ENCODE peak calls at places on chromosomes 13 and 19, in six cellular contexts. Y is A549, J is H1, A is K562, K is IMR-90, F is SK-N-SH. R is an unnamed sample.

GRCh38 chr13:31595568-31595967 is 143.8 kb upstream of the RXFP2 start:
- DNase-seq in Y (no peak), J (no peak), A (no peak), K (no peak), F (no peak), R (no peak)

GRCh38 chr19:53906211-53907192 is 2.6 kb upstream of the CACNG7 start:
- DNase-seq in Y (peak), J (no peak), A (peak), K (no peak), F (peak), R (no peak)

GRCh38 chr13:47004022-47004421 is 107.2 kb upstream of the HTR2A start:
- DNase-seq in Y (no peak), J (no peak), A (no peak), K (peak), F (no peak), R (no peak)

GRCh38 chr19:46818812-46819211 is 30.4 kb upstream of the SLC1A5 start:
- DNase-seq in Y (no peak), J (no peak), A (peak), K (peak), F (no peak), R (peak)

GRCh38 chr13:46663644-46664043 is 110.7 kb downstream of the LRCH1 start:
- DNase-seq in Y (no peak), J (no peak), A (no peak), K (no peak), F (no peak), R (no peak)

GRCh38 chr13:111202745-111203144 is 87.6 kb downstream of the ARHGEF7 start:
- DNase-seq in Y (peak), J (no peak), A (peak), K (peak), F (peak), R (no peak)

GRCh38 chr19:10431254-10431942 is 11.1 kb downstream of the PDE4A start:
- DNase-seq in Y (no peak), J (no peak), A (peak), K (no peak), F (peak), R (no peak)

GRCh38 chr13:65260938-65261880 is 1968.9 kb downstream of the PCDH9 start:
- DNase-seq in Y (no peak), J (no peak), A (no peak), K (no peak), F (no peak), R (no peak)

GRCh38 chr13:41459754-41460111 is 2.4 kb downstream of the RGCC start:
- DNase-seq in Y (no peak), J (no peak), A (no peak), K (no peak), F (no peak), R (no peak)

GRCh38 chr19:17409990-17410389 is 4.6 kb upstream of the BST2 start:
- DNase-seq in Y (no peak), J (no peak), A (no peak), K (no peak), F (no peak), R (no peak)

GRCh38 chr13:40318366-40318765 is 348.1 kb downstream of the FOXO1 start:
- DNase-seq in Y (no peak), J (no peak), A (no peak), K (no peak), F (peak), R (no peak)

GRCh38 chr19:1725100-1726064 is 27.9 kb upstream of the ONECUT3 start:
- DNase-seq in Y (peak), J (no peak), A (peak), K (peak), F (peak), R (peak)

GRCh38 chr13:98274921-98275487 is 97.9 kb upstream of the RNF113B start:
- DNase-seq in Y (no peak), J (no peak), A (no peak), K (peak), F (no peak), R (no peak)

GRCh38 chr13:60931858-60932546 is 483.6 kb downstream of the PCDH20 start:
- DNase-seq in Y (no peak), J (no peak), A (no peak), K (no peak), F (no peak), R (peak)

GRCh38 chr13:28022848-28023518 is 34.5 kb upstream of the URAD start:
- DNase-seq in Y (no peak), J (no peak), A (no peak), K (peak), F (no peak), R (peak)

GRCh38 chr13:24149306-24150032 is 11.1 kb upstream of the SPATA13 start:
- DNase-seq in Y (no peak), J (no peak), A (no peak), K (no peak), F (no peak), R (no peak)

GRCh38 chr19:40467007-40467565 is 285 bp downstream of the SPTBN4 start:
- DNase-seq in Y (no peak), J (no peak), A (peak), K (no peak), F (peak), R (no peak)

GRCh38 chr13:43908156-43909126 is 28.7 kb downstream of the LACC1 start:
- DNase-seq in Y (peak), J (no peak), A (no peak), K (peak), F (peak), R (peak)

GRCh38 chr19:11496391-11497163 is 9.1 kb downstream of the ZNF653 start:
- DNase-seq in Y (peak), J (peak), A (peak), K (peak), F (peak), R (peak)

GRCh38 chr19:46787331-46788100 is 878 bp downstream of the SLC1A5 start:
- DNase-seq in Y (peak), J (no peak), A (no peak), K (peak), F (peak), R (peak)

GRCh38 chr13:27783111-27783510 is 9.2 kb upstream of the GSX1 start:
- DNase-seq in Y (no peak), J (no peak), A (no peak), K (peak), F (no peak), R (peak)

GRCh38 chr19:46350029-46350757 is 3.3 kb downstream of the PPP5C start:
- DNase-seq in Y (no peak), J (no peak), A (peak), K (no peak), F (no peak), R (no peak)

GRCh38 chr19:8310342-8311055 is 2.3 kb upstream of the CD320 start:
- DNase-seq in Y (no peak), J (no peak), A (no peak), K (no peak), F (no peak), R (no peak)

GRCh38 chr13:46736568-46736967 is 60.4 kb downstream of the ESD start:
- DNase-seq in Y (no peak), J (no peak), A (no peak), K (no peak), F (no peak), R (no peak)

GRCh38 chr19:55584871-55585270 is 4.2 kb upstream of the ZNF579 start:
- DNase-seq in Y (no peak), J (no peak), A (no peak), K (no peak), F (no peak), R (no peak)

GRCh38 chr19:30754162-30754561 is 382.0 kb downstream of the ZNF536 start:
- DNase-seq in Y (no peak), J (no peak), A (no peak), K (no peak), F (no peak), R (no peak)

GRCh38 chr13:47298506-47298905 is 401.7 kb upstream of the HTR2A start:
- DNase-seq in Y (no peak), J (no peak), A (no peak), K (peak), F (no peak), R (no peak)

GRCh38 chr13:78657699-78658629 is 991 bp downstream of the OBI1 start:
- DNase-seq in Y (peak), J (no peak), A (no peak), K (peak), F (peak), R (peak)

GRCh38 chr13:80047406-80047805 is 293.5 kb downstream of the SPRY2 start:
- DNase-seq in Y (no peak), J (no peak), A (no peak), K (peak), F (no peak), R (no peak)

GRCh38 chr19:7772752-7773291 is 9.8 kb downstream of the CLEC4M start:
- DNase-seq in Y (no peak), J (no peak), A (no peak), K (no peak), F (no peak), R (no peak)

GRCh38 chr13:47437411-47437810 is 540.6 kb upstream of the HTR2A start:
- DNase-seq in Y (no peak), J (no peak), A (no peak), K (peak), F (no peak), R (no peak)

DNA sequence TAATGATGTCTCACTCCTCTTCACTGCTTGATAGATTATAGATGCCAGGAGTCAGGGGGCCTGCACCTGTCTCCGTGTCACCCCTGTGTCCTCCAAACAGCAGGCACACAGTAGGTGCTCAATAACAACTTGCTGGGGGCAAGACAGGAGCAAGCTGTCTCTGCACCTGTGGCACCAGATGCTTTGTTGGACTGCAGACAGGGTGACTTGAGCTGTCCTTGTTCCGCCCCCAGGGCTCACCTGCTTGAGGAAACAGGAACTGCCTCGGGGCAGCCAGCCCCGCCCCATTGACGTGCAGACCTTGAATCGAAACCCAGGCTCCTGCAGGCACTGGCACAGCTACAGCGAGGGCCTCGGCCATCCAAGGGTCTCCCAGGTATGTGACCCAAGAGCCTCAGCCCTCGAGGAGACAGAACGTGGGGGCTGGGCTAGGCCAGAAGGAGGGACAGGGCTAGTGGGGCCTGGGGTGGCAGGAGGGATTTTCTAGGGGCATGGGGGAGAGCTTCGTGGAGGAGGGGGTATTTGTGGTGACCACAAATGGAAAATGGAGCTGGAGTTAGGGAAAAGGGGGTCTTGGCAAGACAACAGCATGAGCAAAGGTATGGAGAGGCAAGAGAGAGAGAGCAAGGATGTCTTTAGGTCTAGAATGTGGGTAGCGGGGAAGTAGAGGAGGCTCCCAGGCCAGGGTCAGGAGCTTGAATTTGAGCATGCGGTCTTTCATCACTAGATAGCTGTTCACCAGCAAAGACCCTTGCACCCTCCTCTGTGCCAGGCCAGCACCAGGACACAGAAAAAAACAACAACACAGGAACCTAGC is at the start of gene HSH2D:
- DNase-seq in Y (no peak), J (peak), A (no peak), K (no peak), F (no peak), R (peak)
- TF ChIP-seq RFX5 in Y (no peak), J (no peak), A (no peak), K (no peak), F (no peak), R (no peak)

DNA sequence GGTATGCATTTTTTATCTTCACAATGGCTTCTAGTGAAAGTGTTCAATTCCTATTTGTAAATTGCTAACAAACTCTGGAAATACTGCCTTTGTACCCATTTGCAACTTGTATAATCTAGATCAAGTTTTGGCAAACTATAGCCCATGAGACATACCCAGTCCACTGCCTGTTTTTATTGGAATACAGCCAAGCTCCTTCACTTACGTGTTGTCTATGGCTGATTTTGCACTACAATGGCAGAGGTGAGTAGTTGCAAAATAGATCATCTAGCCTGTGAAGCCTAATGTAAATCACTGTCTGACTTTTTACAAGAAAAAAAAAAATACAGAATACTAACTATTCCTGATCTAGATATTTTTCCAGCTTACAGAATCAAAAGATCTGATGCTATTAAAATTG is 37.1 kb downstream of the DZIP1 start:
- DNase-seq in Y (no peak), J (no peak), A (no peak), K (peak), F (no peak), R (no peak)
- TF ChIP-seq RFX5 in Y (no peak), J (no peak), A (no peak), K (no peak), F (no peak), R (no peak)

GRCh38 chr13:94799330-94799729 is 87.0 kb upstream of the SOX21 start:
- DNase-seq in Y (no peak), J (no peak), A (no peak), K (no peak), F (no peak), R (no peak)

GRCh38 chr13:94800423-94800822 is 88.1 kb upstream of the SOX21 start:
- DNase-seq in Y (no peak), J (no peak), A (no peak), K (no peak), F (no peak), R (no peak)

GRCh38 chr13:94798738-94799137 is 86.4 kb upstream of the SOX21 start:
- DNase-seq in Y (no peak), J (no peak), A (no peak), K (no peak), F (no peak), R (no peak)

GRCh38 chr13:94795292-94795691 is 82.9 kb upstream of the SOX21 start:
- DNase-seq in Y (no peak), J (no peak), A (no peak), K (no peak), F (peak), R (no peak)
- TF ChIP-seq RFX5 in Y (no peak), J (no peak), A (no peak), K (no peak), F (no peak), R (no peak)

GRCh38 chr13:32852568-32852967 is 163.7 kb upstream of the KL start:
- DNase-seq in Y (no peak), J (no peak), A (no peak), K (peak), F (no peak), R (no peak)

GRCh38 chr13:32846556-32846955 is 169.7 kb upstream of the KL start:
- DNase-seq in Y (no peak), J (peak), A (no peak), K (no peak), F (no peak), R (no peak)

GRCh38 chr13:32850311-32851052 is 165.7 kb upstream of the KL start:
- DNase-seq in Y (no peak), J (no peak), A (no peak), K (no peak), F (no peak), R (no peak)

GRCh38 chr13:32851083-32852064 is 164.8 kb upstream of the KL start:
- DNase-seq in Y (no peak), J (no peak), A (no peak), K (no peak), F (no peak), R (peak)

DNA sequence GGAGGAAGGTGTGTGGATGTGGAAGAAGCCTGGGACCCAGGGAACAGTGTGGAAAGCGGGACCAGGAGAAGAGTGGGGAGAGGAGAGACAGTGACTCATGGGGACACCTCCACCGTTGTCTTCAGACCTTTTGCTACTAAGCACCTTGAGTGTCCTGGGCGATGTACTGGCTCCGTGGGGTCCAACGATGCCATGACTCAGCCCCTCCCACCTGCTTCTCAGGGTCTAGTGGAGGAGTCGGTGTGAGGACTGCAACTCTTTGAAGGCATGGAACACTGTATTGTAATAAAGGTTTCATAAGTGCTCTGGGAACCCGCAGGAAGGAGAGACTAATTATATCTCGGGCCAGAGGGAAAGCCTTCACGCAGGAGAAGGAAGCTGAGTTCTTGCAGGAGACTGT is 166.9 kb upstream of the KL start:
- DNase-seq in Y (no peak), J (no peak), A (no peak), K (no peak), F (no peak), R (no peak)
- TF ChIP-seq RFX5 in Y (no peak), J (no peak), A (no peak), K (no peak), F (no peak), R (no peak)

GRCh38 chr13:63201493-63201892 is 1785.8 kb upstream of the PCDH20 start:
- DNase-seq in Y (no peak), J (no peak), A (no peak), K (no peak), F (no peak), R (no peak)
- TF ChIP-seq RFX5 in Y (no peak), J (no peak), A (no peak), K (no peak), F (no peak), R (no peak)

GRCh38 chr13:45433381-45433790 is 15.2 kb upstream of the SLC25A30 start:
- DNase-seq in Y (no peak), J (no peak), A (no peak), K (no peak), F (no peak), R (peak)

GRCh38 chr13:45436953-45437352 is 18.8 kb upstream of the SLC25A30 start:
- DNase-seq in Y (no peak), J (no peak), A (no peak), K (no peak), F (no peak), R (no peak)

GRCh38 chr13:45436332-45436731 is 18.2 kb upstream of the SLC25A30 start:
- DNase-seq in Y (no peak), J (no peak), A (no peak), K (no peak), F (no peak), R (no peak)

GRCh38 chr13:45432737-45433380 is 14.7 kb upstream of the SLC25A30 start:
- DNase-seq in Y (no peak), J (no peak), A (no peak), K (no peak), F (no peak), R (no peak)

DNA sequence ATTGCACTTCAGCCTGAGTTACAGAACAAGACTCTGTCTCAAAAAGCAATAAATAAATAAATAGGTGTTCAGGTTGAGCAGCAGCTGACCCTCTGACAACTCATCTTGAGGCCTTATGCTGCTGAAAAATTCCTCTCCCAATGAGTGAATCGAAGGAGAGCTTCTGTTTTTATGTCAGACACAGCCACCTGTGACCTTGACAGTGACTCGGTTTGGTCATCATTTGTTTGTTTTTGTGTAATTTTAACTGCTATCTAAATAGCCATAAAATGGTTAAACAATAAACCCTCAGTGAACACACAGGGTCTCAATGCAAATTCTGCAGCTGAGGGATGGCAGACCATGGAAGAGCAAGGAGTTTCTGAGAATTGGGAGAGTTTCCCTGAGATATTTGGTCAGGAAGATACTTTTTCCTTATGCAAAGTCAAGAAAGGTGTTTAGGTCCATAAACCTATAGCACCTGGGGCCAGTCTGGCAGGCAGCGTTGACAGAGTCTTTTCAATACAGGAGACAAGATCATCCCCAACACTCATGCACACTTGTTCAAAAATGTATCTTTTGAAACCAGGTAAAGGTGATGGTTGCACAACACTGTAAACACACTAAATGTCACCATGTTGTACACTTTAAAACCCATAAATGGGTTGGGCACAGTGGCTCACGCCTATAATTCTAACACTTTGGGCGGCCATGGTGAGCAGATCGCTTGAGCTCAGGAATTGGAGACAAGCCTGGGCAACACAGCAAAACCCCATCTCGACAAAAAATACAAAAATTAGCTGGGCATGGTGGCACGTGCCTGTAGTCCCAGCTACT is 16.6 kb upstream of the SLC25A30 start:
- DNase-seq in Y (no peak), J (no peak), A (no peak), K (no peak), F (no peak), R (peak)
- TF ChIP-seq RFX5 in Y (no peak), J (no peak), A (no peak), K (no peak), F (no peak), R (no peak)

DNA sequence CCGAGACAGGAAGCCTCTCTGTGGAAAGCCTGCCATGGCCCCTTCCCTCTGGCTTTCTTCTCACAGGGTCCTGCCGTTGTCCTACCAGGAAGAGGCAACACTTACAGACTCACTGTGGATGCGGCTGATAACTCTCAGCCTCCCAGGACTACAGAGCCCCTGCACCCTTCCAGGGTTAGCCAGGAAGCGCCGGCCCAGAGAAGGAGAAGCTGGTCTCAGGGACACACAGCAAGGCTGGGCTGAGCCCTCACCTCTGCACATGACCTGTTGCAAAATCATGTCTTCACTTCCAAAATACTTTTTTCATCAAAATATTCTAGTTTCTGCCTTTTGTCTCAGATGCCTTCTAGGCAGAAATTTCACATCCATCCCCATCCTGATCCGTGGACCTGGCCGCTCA is 1.9 kb downstream of the CEACAM20 start:
- DNase-seq in Y (no peak), J (no peak), A (no peak), K (no peak), F (no peak), R (no peak)
- TF ChIP-seq RFX5 in Y (no peak), J (no peak), A (no peak), K (no peak), F (no peak), R (no peak)

R was measured in HepG2.